ENCODE peak calls at places on chromosomes 1 and 21, in ten cellular contexts. M, Y, E, F, L, S, V, Z, A and R are unnamed samples.

GRCh38 chr1:26287033-26287711 is 7.3 kb downstream of the SH3BGRL3 start:
- DNase-seq in M (no peak), Y (no peak), E (peak; percentile 82), F (no peak), L (no peak), S (no peak), V (no peak), Z (no peak), A (peak; percentile 85), R (no peak)

GRCh38 chr1:16354619-16355018 is 2.3 kb upstream of the FBXO42 start:
- DNase-seq in M (no peak), Y (no peak), E (no peak), F (no peak), L (no peak), S (no peak), V (no peak), Z (no peak), A (no peak), R (no peak)

GRCh38 chr1:180156631-180157091 is 2.0 kb downstream of the QSOX1 start:
- DNase-seq in M (peak; percentile 82), Y (no peak), E (no peak), F (no peak), L (no peak), S (no peak), V (no peak), Z (no peak), A (no peak), R (no peak)

GRCh38 chr1:17874665-17875064 is 119.5 kb downstream of the ACTL8 start:
- DNase-seq in M (peak; percentile 88), Y (no peak), E (no peak), F (no peak), L (peak; percentile 19), S (no peak), V (peak; percentile 25), Z (no peak), A (no peak), R (peak; percentile 32)

GRCh38 chr1:61318319-61319125 is 236.2 kb downstream of the NFIA start:
- DNase-seq in M (peak; percentile 92), Y (no peak), E (no peak), F (no peak), L (no peak), S (no peak), V (no peak), Z (peak; percentile 43), A (no peak), R (no peak)

GRCh38 chr21:43603641-43604504 is 55.4 kb downstream of the HSF2BP start:
- DNase-seq in M (peak; percentile 42), Y (no peak), E (no peak), F (no peak), L (no peak), S (no peak), V (no peak), Z (peak; percentile 76), A (no peak), R (no peak)

GRCh38 chr1:89945852-89946476 is 48.9 kb upstream of the ZNF326 start:
- DNase-seq in M (no peak), Y (no peak), E (no peak), F (no peak), L (peak; percentile 26), S (no peak), V (no peak), Z (no peak), A (no peak), R (no peak)

GRCh38 chr1:161743231-161743630 is 6.4 kb upstream of the DUSP12 start:
- DNase-seq in M (no peak), Y (no peak), E (no peak), F (no peak), L (no peak), S (no peak), V (peak; percentile 23), Z (no peak), A (no peak), R (no peak)

GRCh38 chr1:57966751-57967406 is 543.0 kb upstream of the DAB1 start:
- DNase-seq in M (no peak), Y (no peak), E (no peak), F (peak; percentile 7), L (peak; percentile 32), S (no peak), V (peak; percentile 85), Z (no peak), A (no peak), R (no peak)

GRCh38 chr1:94094466-94095111 is 26.4 kb downstream of the ABCA4 start:
- DNase-seq in M (peak; percentile 64), Y (peak; percentile 64), E (no peak), F (no peak), L (no peak), S (no peak), V (no peak), Z (no peak), A (peak; percentile 80), R (no peak)

GRCh38 chr1:94095744-94096469 is 25.0 kb downstream of the ABCA4 start:
- DNase-seq in M (peak; percentile 57), Y (peak; percentile 51), E (no peak), F (no peak), L (no peak), S (no peak), V (no peak), Z (no peak), A (peak; percentile 68), R (no peak)

GRCh38 chr1:94096797-94097549 is 24.0 kb downstream of the ABCA4 start:
- DNase-seq in M (peak; percentile 49), Y (no peak), E (no peak), F (no peak), L (no peak), S (no peak), V (no peak), Z (no peak), A (peak; percentile 75), R (no peak)

GRCh38 chr1:94093996-94094395 is 27.0 kb downstream of the ABCA4 start:
- DNase-seq in M (peak; percentile 30), Y (no peak), E (no peak), F (no peak), L (no peak), S (no peak), V (no peak), Z (no peak), A (no peak), R (no peak)

DNA sequence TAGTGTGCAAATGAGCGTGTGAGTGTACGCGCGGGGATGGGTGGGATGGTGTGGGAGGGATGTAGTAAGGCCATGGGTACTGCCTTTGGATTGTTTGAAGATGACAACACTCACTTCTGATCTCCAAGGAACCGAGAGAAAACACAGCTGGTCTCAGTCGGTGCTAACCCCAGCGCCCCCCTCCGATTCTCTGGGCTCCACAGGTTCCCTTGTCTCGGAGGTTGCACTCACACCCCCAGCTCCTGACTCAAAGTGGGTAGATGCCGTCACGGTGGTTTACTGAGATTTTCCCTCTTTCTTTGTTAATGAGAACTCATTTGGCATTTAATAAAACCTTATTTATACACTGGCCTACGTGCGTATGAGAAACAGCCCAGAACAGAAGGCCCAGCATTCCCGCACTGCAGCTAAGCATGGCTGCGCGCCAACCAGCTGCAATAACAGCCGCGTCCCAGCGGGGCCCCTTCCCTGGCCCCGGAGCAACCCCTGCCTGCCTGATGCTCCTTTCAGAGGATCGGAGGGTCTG is 25.8 kb downstream of the ABCA4 start:
- DNase-seq in M (peak; percentile 85), Y (peak; percentile 84), E (no peak), F (peak; percentile 79), L (no peak), S (no peak), V (no peak), Z (peak; percentile 36), A (peak; percentile 91), R (no peak)
- TF ChIP-seq CTCF in M (no peak), Y (no peak), E (no peak), F (no peak), L (no peak), S (no peak), V (no peak), Z (no peak), A (no peak), R (peak; percentile 43)

GRCh38 chr1:220454155-220454777 is 73.7 kb upstream of the MARK1 start:
- DNase-seq in M (no peak), Y (no peak), E (no peak), F (no peak), L (peak; percentile 22), S (no peak), V (peak; percentile 15), Z (no peak), A (no peak), R (no peak)
- TF ChIP-seq CTCF in M (peak; percentile 28), Y (no peak), E (no peak), F (peak; percentile 4), L (peak; percentile 10), S (peak; percentile 59), V (peak; percentile 56), Z (no peak), A (no peak), R (peak; percentile 70)

DNA sequence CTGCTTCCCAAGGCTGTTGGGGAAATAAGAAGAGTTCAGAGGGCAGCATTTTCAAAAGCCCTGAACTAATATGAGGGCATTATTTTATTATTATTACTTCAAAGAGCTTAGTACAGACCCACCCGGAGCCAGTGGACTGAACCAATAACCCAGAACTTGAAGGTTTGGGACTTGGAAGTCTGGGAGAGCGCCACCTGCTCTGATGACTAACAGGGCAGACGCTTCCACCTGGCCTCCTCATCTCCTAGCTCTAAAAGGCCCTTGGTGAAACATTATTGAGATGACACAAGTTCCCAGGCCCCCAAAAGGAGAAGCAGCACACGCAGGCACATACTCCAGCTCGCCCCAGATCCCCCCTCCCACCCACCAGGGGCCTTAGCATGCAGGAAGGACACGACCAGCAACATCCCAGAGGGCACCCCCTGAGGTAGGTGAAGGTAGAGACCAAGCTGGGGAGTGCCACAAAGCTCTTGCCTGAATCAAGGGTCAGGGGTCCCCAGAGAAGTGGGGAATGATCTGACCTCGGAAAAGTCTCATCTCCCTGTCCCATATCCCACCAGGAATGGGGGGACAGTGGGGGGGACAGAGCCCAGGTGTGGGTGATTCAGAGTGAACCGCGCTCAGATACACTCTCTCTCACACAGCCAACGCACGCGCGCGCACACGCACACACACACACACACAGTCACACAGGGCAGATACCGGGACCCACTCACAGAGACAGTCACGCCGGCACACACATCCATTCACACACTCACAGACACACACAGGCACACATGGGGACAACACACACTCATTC is 1.2 kb downstream of the DLGAP3 start:
- DNase-seq in M (no peak), Y (no peak), E (no peak), F (no peak), L (no peak), S (no peak), V (peak; percentile 50), Z (no peak), A (no peak), R (no peak)
- TF ChIP-seq CTCF in M (no peak), Y (no peak), E (no peak), F (no peak), L (no peak), S (no peak), V (no peak), Z (no peak), A (no peak), R (no peak)

DNA sequence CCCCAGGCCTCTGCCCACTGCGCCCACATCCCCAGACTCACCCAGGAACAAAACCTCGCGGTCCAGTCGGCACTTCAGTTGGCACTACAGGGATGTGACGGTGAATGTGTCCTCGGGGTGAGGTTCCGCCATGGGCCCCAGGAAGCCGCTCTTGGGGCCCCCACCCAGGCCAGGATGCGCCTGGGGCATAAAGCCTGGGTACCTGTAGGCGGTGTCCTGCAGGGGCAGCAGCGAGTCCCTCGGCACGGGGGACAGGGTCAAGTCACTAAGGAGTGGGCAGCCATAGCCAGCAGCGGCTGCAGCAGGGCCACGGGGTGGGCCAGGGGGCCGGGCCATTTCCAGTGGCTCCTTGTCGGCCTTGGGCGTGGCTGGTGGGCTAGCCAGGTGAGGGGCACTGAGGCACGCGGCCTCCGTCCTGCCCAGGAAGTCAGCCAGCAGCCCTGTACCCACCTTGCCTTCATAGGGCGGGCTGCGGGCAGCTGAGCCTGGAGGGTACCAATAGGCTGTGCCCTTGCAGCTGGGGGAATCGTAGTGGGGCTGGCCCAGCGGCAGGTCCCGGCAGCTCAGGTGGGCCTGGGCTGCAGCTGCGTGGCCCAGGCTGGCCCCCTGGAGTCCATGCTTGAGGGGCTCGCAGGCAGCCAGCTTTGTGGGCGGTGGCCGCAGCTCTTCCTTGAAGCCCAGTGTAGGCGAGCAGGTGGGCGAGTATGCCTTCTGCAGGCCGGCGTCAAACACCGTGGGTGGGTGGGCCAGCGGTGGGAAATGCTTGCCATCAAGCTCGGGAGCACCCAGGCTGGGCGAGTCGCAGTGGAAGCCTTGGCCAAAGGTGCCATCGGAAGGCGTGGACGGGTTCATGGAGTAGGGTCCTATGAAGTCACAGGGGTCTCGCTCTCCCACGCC is 56.5 kb downstream of the AHDC1 start:
- DNase-seq in M (no peak), Y (peak; percentile 36), E (no peak), F (no peak), L (no peak), S (no peak), V (peak; percentile 62), Z (no peak), A (no peak), R (no peak)
- TF ChIP-seq CTCF in M (no peak), Y (no peak), E (no peak), F (peak; percentile 14), L (no peak), S (peak; percentile 31), V (peak; percentile 54), Z (peak; percentile 8), A (peak; percentile 11), R (peak; percentile 48)